ENCODE peak calls at places on chromosomes 1 and 21, in eight cellular contexts. One of them, this sample, is unnamed. For H3K9me3, the result is how much of the 10 kb centered on the place peaks cover.

GRCh38 chr1:89114662-89115061 is 11.3 kb downstream of the GBP2 start:
- DNase-seq in sigmoid colon: no peak
- DNase-seq in A549: no peak
- DNase-seq in stomach: no peak
- DNase-seq in tibial nerve: no peak
- DNase-seq in GM12878: no peak
- DNase-seq in ovary: no peak
- DNase-seq in suprapubic skin: no peak
- DNase-seq in this sample: no peak

GRCh38 chr1:166167395-166167922 is 658 bp upstream of the FAM78B start:
- DNase-seq in sigmoid colon: no peak
- DNase-seq in A549: no peak
- DNase-seq in stomach: no peak
- DNase-seq in tibial nerve: no peak
- DNase-seq in GM12878: no peak
- DNase-seq in ovary: no peak
- DNase-seq in suprapubic skin: no peak
- DNase-seq in this sample: no peak

GRCh38 chr1:193339396-193339795 is 153.0 kb upstream of the B3GALT2 start:
- DNase-seq in sigmoid colon: no peak
- DNase-seq in A549: no peak
- DNase-seq in stomach: no peak
- DNase-seq in tibial nerve: no peak
- DNase-seq in GM12878: no peak
- DNase-seq in ovary: no peak
- DNase-seq in suprapubic skin: no peak
- DNase-seq in this sample: no peak

GRCh38 chr21:45029298-45029967 is 44.9 kb upstream of the ADARB1 start:
- DNase-seq in sigmoid colon: no peak
- DNase-seq in A549: no peak
- DNase-seq in stomach: no peak
- DNase-seq in tibial nerve: no peak
- DNase-seq in GM12878: no peak
- DNase-seq in ovary: no peak
- DNase-seq in suprapubic skin: peak
- DNase-seq in this sample: no peak

GRCh38 chr1:84691139-84691783 is 1.0 kb upstream of the SSX2IP start:
- DNase-seq in sigmoid colon: no peak
- DNase-seq in A549: no peak
- DNase-seq in stomach: no peak
- DNase-seq in tibial nerve: no peak
- DNase-seq in GM12878: no peak
- DNase-seq in ovary: no peak
- DNase-seq in suprapubic skin: no peak
- DNase-seq in this sample: no peak

GRCh38 chr1:174041369-174041768 is 19.2 kb upstream of the RC3H1 start:
- DNase-seq in sigmoid colon: no peak
- DNase-seq in A549: no peak
- DNase-seq in stomach: no peak
- DNase-seq in tibial nerve: no peak
- DNase-seq in GM12878: no peak
- DNase-seq in ovary: no peak
- DNase-seq in suprapubic skin: no peak
- DNase-seq in this sample: no peak

GRCh38 chr1:235253219-235253640 is 74.7 kb downstream of the ARID4B start:
- DNase-seq in sigmoid colon: peak
- DNase-seq in A549: peak
- DNase-seq in stomach: peak
- DNase-seq in tibial nerve: peak
- DNase-seq in GM12878: no peak
- DNase-seq in ovary: peak
- DNase-seq in suprapubic skin: peak
- DNase-seq in this sample: peak

GRCh38 chr1:226293553-226293920 is 15.4 kb downstream of the LIN9 start:
- DNase-seq in sigmoid colon: no peak
- DNase-seq in A549: no peak
- DNase-seq in stomach: no peak
- DNase-seq in tibial nerve: no peak
- DNase-seq in GM12878: no peak
- DNase-seq in ovary: no peak
- DNase-seq in suprapubic skin: no peak
- DNase-seq in this sample: peak

GRCh38 chr1:100353988-100354387 is 1.7 kb downstream of the CDC14A start:
- DNase-seq in sigmoid colon: no peak
- DNase-seq in A549: peak
- DNase-seq in stomach: no peak
- DNase-seq in tibial nerve: no peak
- DNase-seq in GM12878: no peak
- DNase-seq in ovary: no peak
- DNase-seq in suprapubic skin: no peak
- DNase-seq in this sample: no peak

GRCh38 chr1:118973536-118974160 is 14.5 kb downstream of the TBX15 start:
- DNase-seq in sigmoid colon: no peak
- DNase-seq in A549: no peak
- DNase-seq in stomach: no peak
- DNase-seq in tibial nerve: no peak
- DNase-seq in GM12878: no peak
- DNase-seq in ovary: no peak
- DNase-seq in suprapubic skin: no peak
- DNase-seq in this sample: no peak

GRCh38 chr1:98906761-98907301 is 97.8 kb downstream of the PLPPR5 start:
- DNase-seq in sigmoid colon: no peak
- DNase-seq in A549: no peak
- DNase-seq in stomach: no peak
- DNase-seq in tibial nerve: no peak
- DNase-seq in GM12878: no peak
- DNase-seq in ovary: no peak
- DNase-seq in suprapubic skin: no peak
- DNase-seq in this sample: no peak

GRCh38 chr1:164735315-164736052 is 176.5 kb downstream of the PBX1 start:
- DNase-seq in sigmoid colon: no peak
- DNase-seq in A549: no peak
- DNase-seq in stomach: no peak
- DNase-seq in tibial nerve: no peak
- DNase-seq in GM12878: no peak
- DNase-seq in ovary: no peak
- DNase-seq in suprapubic skin: no peak
- DNase-seq in this sample: no peak

GRCh38 chr1:209926045-209926444 is 12.0 kb upstream of the SYT14 start:
- DNase-seq in sigmoid colon: no peak
- DNase-seq in A549: no peak
- DNase-seq in stomach: no peak
- DNase-seq in tibial nerve: no peak
- DNase-seq in GM12878: no peak
- DNase-seq in ovary: no peak
- DNase-seq in suprapubic skin: no peak
- DNase-seq in this sample: no peak

GRCh38 chr21:41052820-41053555 is 115.0 kb upstream of the BACE2 start:
- DNase-seq in sigmoid colon: no peak
- DNase-seq in A549: no peak
- DNase-seq in stomach: no peak
- DNase-seq in tibial nerve: no peak
- DNase-seq in GM12878: no peak
- DNase-seq in ovary: no peak
- DNase-seq in suprapubic skin: no peak
- DNase-seq in this sample: no peak

GRCh38 chr1:1168451-1169411 is 4.9 kb upstream of the TTLL10 start:
- DNase-seq in sigmoid colon: no peak
- DNase-seq in A549: no peak
- DNase-seq in stomach: no peak
- DNase-seq in tibial nerve: no peak
- DNase-seq in GM12878: no peak
- DNase-seq in ovary: no peak
- DNase-seq in suprapubic skin: peak
- DNase-seq in this sample: peak

GRCh38 chr1:238177960-238178359 is 287.2 kb upstream of the ZP4 start:
- DNase-seq in sigmoid colon: no peak
- DNase-seq in A549: no peak
- DNase-seq in stomach: no peak
- DNase-seq in tibial nerve: no peak
- DNase-seq in GM12878: no peak
- DNase-seq in ovary: no peak
- DNase-seq in suprapubic skin: no peak
- DNase-seq in this sample: no peak

GRCh38 chr1:238176441-238176840 is 285.7 kb upstream of the ZP4 start:
- DNase-seq in sigmoid colon: no peak
- DNase-seq in A549: no peak
- DNase-seq in stomach: no peak
- DNase-seq in tibial nerve: no peak
- DNase-seq in GM12878: no peak
- DNase-seq in ovary: no peak
- DNase-seq in suprapubic skin: no peak
- DNase-seq in this sample: no peak

DNA sequence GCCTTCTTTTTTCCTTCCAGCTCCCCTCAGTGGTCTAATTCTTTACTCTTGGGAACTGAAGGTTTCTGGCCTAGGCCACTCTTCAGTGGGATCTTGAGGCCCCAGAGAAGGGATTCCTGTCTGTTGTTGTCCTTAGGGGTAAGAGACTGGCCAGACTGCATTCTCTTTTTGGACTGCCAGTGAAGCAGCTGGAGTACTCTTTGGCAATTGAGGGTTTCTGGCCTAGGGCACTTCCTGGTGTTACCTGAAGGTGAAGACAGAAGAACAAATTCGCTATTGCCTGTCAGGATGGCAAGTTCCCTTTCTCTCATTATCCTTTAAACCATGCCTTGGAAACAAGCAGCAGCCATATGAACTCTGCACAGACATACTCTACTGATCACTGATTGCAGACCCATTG is 286.6 kb upstream of the ZP4 start:
- DNase-seq in sigmoid colon: no peak
- DNase-seq in A549: no peak
- DNase-seq in stomach: no peak
- DNase-seq in tibial nerve: no peak
- DNase-seq in GM12878: no peak
- DNase-seq in ovary: no peak
- DNase-seq in suprapubic skin: no peak
- DNase-seq in this sample: no peak
- H3K9me3 ChIP-seq in sigmoid colon: under half
- H3K9me3 ChIP-seq in A549: under half
- H3K9me3 ChIP-seq in stomach: under half
- H3K9me3 ChIP-seq in tibial nerve: under half
- H3K9me3 ChIP-seq in GM12878: under half
- H3K9me3 ChIP-seq in ovary: under half
- H3K9me3 ChIP-seq in suprapubic skin: under half
- H3K9me3 ChIP-seq in this sample: under half

GRCh38 chr1:7613106-7613850 is 157.8 kb upstream of the VAMP3 start:
- DNase-seq in sigmoid colon: peak
- DNase-seq in A549: no peak
- DNase-seq in stomach: no peak
- DNase-seq in tibial nerve: no peak
- DNase-seq in GM12878: no peak
- DNase-seq in ovary: no peak
- DNase-seq in suprapubic skin: no peak
- DNase-seq in this sample: no peak
- TF ChIP-seq EP300 in sigmoid colon: no peak
- TF ChIP-seq EP300 in A549: no peak
- TF ChIP-seq EP300 in stomach: no peak
- TF ChIP-seq EP300 in tibial nerve: no peak
- TF ChIP-seq EP300 in GM12878: no peak
- TF ChIP-seq EP300 in ovary: no peak
- TF ChIP-seq EP300 in suprapubic skin: no peak
- TF ChIP-seq EP300 in this sample: no peak

DNA sequence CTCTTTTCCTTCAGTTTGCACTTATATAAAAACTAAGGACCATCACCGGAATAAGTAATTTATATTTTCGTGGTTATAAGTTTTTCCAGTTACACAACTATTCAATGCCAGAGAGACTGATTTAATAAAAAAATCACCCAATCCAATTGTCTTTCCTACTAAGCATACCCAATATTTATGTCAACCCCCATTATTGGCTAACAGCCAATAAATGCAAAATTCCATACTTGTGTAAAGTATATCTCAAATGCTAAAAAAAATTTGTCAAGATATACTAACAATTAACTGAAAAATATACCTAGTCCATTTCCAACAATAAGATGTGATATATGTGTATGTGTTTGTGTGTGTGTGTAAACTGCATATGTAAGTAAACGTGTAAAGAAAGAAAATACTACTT is 117.4 kb downstream of the AGBL4 start:
- DNase-seq in sigmoid colon: no peak
- DNase-seq in A549: no peak
- DNase-seq in stomach: no peak
- DNase-seq in tibial nerve: no peak
- DNase-seq in GM12878: no peak
- DNase-seq in ovary: no peak
- DNase-seq in suprapubic skin: no peak
- DNase-seq in this sample: no peak
- H3K9me3 ChIP-seq in sigmoid colon: under half
- H3K9me3 ChIP-seq in A549: under half
- H3K9me3 ChIP-seq in stomach: under half
- H3K9me3 ChIP-seq in tibial nerve: under half
- H3K9me3 ChIP-seq in GM12878: under half
- H3K9me3 ChIP-seq in ovary: under half
- H3K9me3 ChIP-seq in suprapubic skin: under half
- H3K9me3 ChIP-seq in this sample: under half

GRCh38 chr1:66929691-66929998 is 4.9 kb downstream of the MIER1 start:
- DNase-seq in sigmoid colon: no peak
- DNase-seq in A549: no peak
- DNase-seq in stomach: no peak
- DNase-seq in tibial nerve: no peak
- DNase-seq in GM12878: no peak
- DNase-seq in ovary: no peak
- DNase-seq in suprapubic skin: no peak
- DNase-seq in this sample: no peak

GRCh38 chr1:66929999-66930822 is 5.4 kb downstream of the MIER1 start:
- DNase-seq in sigmoid colon: peak
- DNase-seq in A549: peak
- DNase-seq in stomach: peak
- DNase-seq in tibial nerve: peak
- DNase-seq in GM12878: peak
- DNase-seq in ovary: peak
- DNase-seq in suprapubic skin: peak
- DNase-seq in this sample: peak

GRCh38 chr1:66930823-66931174 is 6.0 kb downstream of the MIER1 start:
- DNase-seq in sigmoid colon: no peak
- DNase-seq in A549: no peak
- DNase-seq in stomach: no peak
- DNase-seq in tibial nerve: no peak
- DNase-seq in GM12878: no peak
- DNase-seq in ovary: no peak
- DNase-seq in suprapubic skin: no peak
- DNase-seq in this sample: no peak

GRCh38 chr1:66932291-66932690 is 7.5 kb downstream of the MIER1 start:
- DNase-seq in sigmoid colon: no peak
- DNase-seq in A549: no peak
- DNase-seq in stomach: no peak
- DNase-seq in tibial nerve: no peak
- DNase-seq in GM12878: no peak
- DNase-seq in ovary: no peak
- DNase-seq in suprapubic skin: no peak
- DNase-seq in this sample: no peak

DNA sequence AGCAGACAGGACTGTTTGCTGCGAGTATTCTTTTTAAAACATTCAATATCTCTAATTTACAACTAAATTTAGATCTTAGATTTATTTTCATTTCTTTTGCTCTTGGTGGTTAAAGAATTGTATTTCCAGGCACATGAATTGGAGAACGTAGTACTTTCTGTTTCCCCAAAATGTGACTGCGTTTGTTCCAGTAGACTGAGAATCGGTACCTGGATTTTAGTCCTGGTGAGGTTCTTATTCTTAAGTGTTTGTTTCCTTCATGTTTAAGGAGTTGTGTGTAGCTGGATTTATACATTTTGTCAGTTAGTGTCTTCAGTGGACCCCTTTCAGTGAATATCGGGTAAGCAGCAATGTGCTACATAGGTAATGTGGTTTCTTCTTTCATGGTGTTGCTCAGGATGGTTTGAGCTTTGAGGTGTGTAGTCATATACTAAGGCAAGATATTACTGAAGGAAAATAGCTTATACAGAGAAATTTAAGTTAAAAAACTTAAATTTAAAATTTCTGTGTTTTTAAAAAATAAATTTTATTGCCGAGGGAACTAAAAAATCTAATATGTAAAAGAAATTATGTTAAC is 6.8 kb downstream of the MIER1 start:
- DNase-seq in sigmoid colon: no peak
- DNase-seq in A549: no peak
- DNase-seq in stomach: no peak
- DNase-seq in tibial nerve: no peak
- DNase-seq in GM12878: no peak
- DNase-seq in ovary: no peak
- DNase-seq in suprapubic skin: no peak
- DNase-seq in this sample: no peak
- TF ChIP-seq EP300 in sigmoid colon: no peak
- TF ChIP-seq EP300 in A549: no peak
- TF ChIP-seq EP300 in stomach: no peak
- TF ChIP-seq EP300 in tibial nerve: no peak
- TF ChIP-seq EP300 in GM12878: no peak
- TF ChIP-seq EP300 in ovary: no peak
- TF ChIP-seq EP300 in suprapubic skin: no peak
- TF ChIP-seq EP300 in this sample: no peak

This sample was measured in transverse colon.